ENCODE peak calls at places on chromosomes 6 and 20, in ten cellular contexts. I, Z, D, V, W, G, O, Q, K and R are unnamed samples.
A peak's percentile ranks its signal among the peaks of the same experiment; 100 is the strongest.

GRCh38 chr6:166360243-166361079 is 18.1 kb upstream of the SFT2D1 start:
- DNase-seq in I (no peak), Z (no peak), D (no peak), V (no peak), W (no peak), G (no peak), O (no peak), Q (no peak), K (no peak), R (no peak)

GRCh38 chr6:118468682-118469465 is 79.2 kb upstream of the PLN start:
- DNase-seq in I (no peak), Z (no peak), D (peak; percentile 42), V (no peak), W (no peak), G (no peak), O (no peak), Q (no peak), K (no peak), R (no peak)

GRCh38 chr6:142947702-142948480 is 2.9 kb upstream of the HIVEP2 start:
- DNase-seq in I (no peak), Z (no peak), D (peak; percentile 58), V (no peak), W (no peak), G (no peak), O (no peak), Q (no peak), K (no peak), R (no peak)

GRCh38 chr20:19932170-19932667 is 84.9 kb upstream of the NAA20 start:
- DNase-seq in I (no peak), Z (peak; percentile 83), D (peak; percentile 84), V (no peak), W (no peak), G (no peak), O (peak; percentile 48), Q (peak; percentile 84), K (no peak), R (no peak)

GRCh38 chr6:17179246-17180073 is 77.6 kb downstream of the STMND1 start:
- DNase-seq in I (no peak), Z (no peak), D (peak; percentile 59), V (no peak), W (no peak), G (no peak), O (no peak), Q (no peak), K (no peak), R (no peak)

GRCh38 chr6:45026003-45026516 is 302.1 kb upstream of the RUNX2 start:
- DNase-seq in I (no peak), Z (no peak), D (peak; percentile 69), V (no peak), W (no peak), G (no peak), O (no peak), Q (no peak), K (no peak), R (no peak)

GRCh38 chr6:25794784-25795183 is 37.1 kb downstream of the SLC17A1 start:
- DNase-seq in I (no peak), Z (no peak), D (no peak), V (no peak), W (no peak), G (no peak), O (no peak), Q (no peak), K (no peak), R (no peak)

GRCh38 chr6:144305985-144306384 is 20.9 kb downstream of the UTRN start:
- DNase-seq in I (no peak), Z (no peak), D (peak; percentile 74), V (no peak), W (no peak), G (no peak), O (no peak), Q (no peak), K (no peak), R (no peak)

GRCh38 chr6:142786476-142786875 is 158.5 kb downstream of the HIVEP2 start:
- DNase-seq in I (no peak), Z (no peak), D (no peak), V (no peak), W (no peak), G (no peak), O (no peak), Q (no peak), K (no peak), R (no peak)

GRCh38 chr6:16130437-16130891 is 1.6 kb downstream of the MYLIP start:
- DNase-seq in I (no peak), Z (no peak), D (no peak), V (no peak), W (no peak), G (no peak), O (no peak), Q (no peak), K (no peak), R (no peak)

GRCh38 chr6:6659600-6660327 is 71.2 kb downstream of the LY86 start:
- DNase-seq in I (no peak), Z (no peak), D (no peak), V (no peak), W (peak; percentile 27), G (peak; percentile 70), O (no peak), Q (no peak), K (no peak), R (peak; percentile 28)

GRCh38 chr6:16770701-16771569 is 9.7 kb upstream of the ATXN1 start:
- DNase-seq in I (peak; percentile 87), Z (no peak), D (peak; percentile 83), V (peak; percentile 92), W (peak; percentile 22), G (no peak), O (peak; percentile 81), Q (peak; percentile 92), K (peak; percentile 89), R (peak; percentile 89)

GRCh38 chr20:62697468-62697912 is 11.1 kb upstream of the NTSR1 start:
- DNase-seq in I (no peak), Z (no peak), D (no peak), V (no peak), W (no peak), G (no peak), O (no peak), Q (no peak), K (peak; percentile 48), R (no peak)

DNA sequence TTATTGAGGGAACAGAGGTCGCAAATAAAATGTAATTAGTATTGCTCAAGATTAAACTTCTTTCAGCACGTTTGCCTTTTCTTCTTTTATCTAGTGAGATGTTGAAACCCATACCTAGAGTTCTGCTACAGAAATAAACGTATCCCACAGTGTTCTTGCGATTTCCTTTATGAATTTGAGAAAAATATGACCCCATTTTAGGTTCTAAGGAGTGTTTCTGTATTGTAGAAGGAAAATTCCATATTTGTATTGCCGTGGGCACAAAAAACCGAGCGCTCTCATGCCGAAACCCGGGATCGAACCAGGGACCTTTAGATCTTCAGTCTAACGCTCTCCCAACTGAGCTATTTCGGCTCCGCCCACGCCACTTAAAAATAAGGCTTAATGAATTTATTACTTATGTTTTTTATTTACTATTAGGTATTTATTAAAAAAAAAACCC is 23.7 kb downstream of the ZNF311 start:
- DNase-seq in I (peak; percentile 76), Z (no peak), D (peak; percentile 80), V (peak; percentile 86), W (no peak), G (no peak), O (peak; percentile 82), Q (peak; percentile 85), K (peak; percentile 78), R (no peak)
- TF ChIP-seq CTCF in I (no peak), Z (no peak), D (no peak), V (peak; percentile 47), W (no peak), G (no peak), O (no peak), Q (no peak), K (no peak), R (no peak)

DNA sequence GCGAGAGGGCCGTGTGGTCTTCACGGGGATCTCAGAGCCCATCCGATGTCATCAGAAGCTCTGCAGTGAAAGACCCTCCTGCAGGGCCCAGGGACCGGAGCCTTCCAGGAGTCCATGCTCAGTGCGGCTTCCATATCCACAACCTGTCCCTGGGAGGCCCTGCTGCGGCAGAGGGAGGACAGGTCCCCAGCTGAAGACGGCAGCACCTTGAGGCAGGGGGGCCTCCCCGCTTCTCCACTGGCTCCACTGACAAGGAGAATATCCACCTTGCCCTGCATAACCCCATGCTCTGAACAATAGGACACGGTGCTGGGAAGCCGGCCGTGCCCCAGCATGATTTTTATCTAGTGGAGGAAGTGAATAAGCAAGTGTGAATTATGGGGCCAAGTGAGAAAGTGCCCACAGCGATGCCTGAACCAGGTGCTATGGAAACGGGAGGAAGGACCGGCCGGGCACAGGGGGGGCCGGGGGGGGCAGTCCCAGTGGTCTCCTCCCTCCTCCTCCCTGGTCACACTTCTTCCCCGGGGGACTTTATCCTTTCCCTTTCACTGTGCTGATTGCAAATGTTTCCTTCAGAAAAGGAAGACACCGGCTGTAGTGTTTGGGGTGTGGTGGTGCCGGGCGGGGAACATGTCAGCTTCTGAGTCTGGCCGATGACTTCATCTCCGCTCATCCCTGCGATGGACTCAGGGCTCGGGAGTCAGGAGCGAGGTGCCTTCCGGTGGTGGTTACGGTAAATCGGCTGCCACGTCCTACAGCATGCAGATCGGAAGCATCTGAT is 225.1 kb downstream of the ERMARD start:
- DNase-seq in I (peak; percentile 60), Z (no peak), D (no peak), V (no peak), W (peak; percentile 5), G (no peak), O (no peak), Q (peak; percentile 60), K (peak; percentile 43), R (peak; percentile 9)
- H3K4me3 ChIP-seq in I (no peak overlapping the region), Z (no peak overlapping the region), D (no peak overlapping the region), V (no peak overlapping the region), W (no peak overlapping the region), G (no peak overlapping the region), O (no peak overlapping the region), Q (no peak overlapping the region), K (no peak overlapping the region), R (no peak overlapping the region)

GRCh38 chr6:33667776-33668175 is 43.7 kb downstream of the UQCC2 start:
- DNase-seq in I (no peak), Z (no peak), D (no peak), V (no peak), W (no peak), G (no peak), O (no peak), Q (no peak), K (no peak), R (no peak)
- H3K36me3 ChIP-seq in I (peaks cover 95% of the 10 kb centered on the region), Z (peaks cover 19% of the 10 kb centered on the region), D (peaks cover 21% of the 10 kb centered on the region), V (peaks cover 4% of the 10 kb centered on the region), W (no peaks in the 10 kb centered on the region), G (no peaks in the 10 kb centered on the region), O (no peaks in the 10 kb centered on the region), Q (no peaks in the 10 kb centered on the region), K (peaks cover 4% of the 10 kb centered on the region), R (peaks cover 12% of the 10 kb centered on the region)

GRCh38 chr6:991192-991591 is 298.3 kb upstream of the EXOC2 start:
- DNase-seq in I (no peak), Z (no peak), D (no peak), V (no peak), W (no peak), G (no peak), O (no peak), Q (no peak), K (no peak), R (no peak)
- TF ChIP-seq CTCF in I (no peak), Z (no peak), D (no peak), V (no peak), W (no peak), G (no peak), O (no peak), Q (no peak), K (no peak), R (no peak)